ENCODE peak calls at places on chromosomes 12 and 14, in seven cellular contexts. One of them, this sample, is unnamed.

GRCh38 chr12:52976574-52977071 is 27.7 kb downstream of the KRT18 start:
- DNase-seq in lower lobe of right lung: no peak
- DNase-seq in epithelial cell of esophagus: no peak
- DNase-seq in osteocyte: no peak
- DNase-seq in kidney epithelial cell: no peak
- DNase-seq in cardiac fibroblast: no peak
- DNase-seq in fibroblast of the aortic adventitia: peak; percentile 78
- DNase-seq in this sample: peak; percentile 72

GRCh38 chr12:71967176-71967575 is 28.5 kb downstream of the TPH2 start:
- DNase-seq in lower lobe of right lung: no peak
- DNase-seq in epithelial cell of esophagus: peak; percentile 5
- DNase-seq in osteocyte: no peak
- DNase-seq in kidney epithelial cell: no peak
- DNase-seq in cardiac fibroblast: no peak
- DNase-seq in fibroblast of the aortic adventitia: no peak
- DNase-seq in this sample: no peak

GRCh38 chr14:38605193-38606114 is 349.6 kb upstream of the CLEC14A start:
- DNase-seq in lower lobe of right lung: no peak
- DNase-seq in epithelial cell of esophagus: no peak
- DNase-seq in osteocyte: no peak
- DNase-seq in kidney epithelial cell: no peak
- DNase-seq in cardiac fibroblast: peak; percentile 11
- DNase-seq in fibroblast of the aortic adventitia: no peak
- DNase-seq in this sample: no peak

GRCh38 chr12:116389990-116390655 is 112.6 kb upstream of the MED13L start:
- DNase-seq in lower lobe of right lung: no peak
- DNase-seq in epithelial cell of esophagus: peak; percentile 99
- DNase-seq in osteocyte: no peak
- DNase-seq in kidney epithelial cell: peak; percentile 87
- DNase-seq in cardiac fibroblast: peak; percentile 98
- DNase-seq in fibroblast of the aortic adventitia: peak; percentile 98
- DNase-seq in this sample: peak; percentile 84

GRCh38 chr14:96136361-96136760 is 68.3 kb upstream of the BDKRB2 start:
- DNase-seq in lower lobe of right lung: no peak
- DNase-seq in epithelial cell of esophagus: peak; percentile 23
- DNase-seq in osteocyte: peak; percentile 56
- DNase-seq in kidney epithelial cell: no peak
- DNase-seq in cardiac fibroblast: peak; percentile 45
- DNase-seq in fibroblast of the aortic adventitia: peak; percentile 77
- DNase-seq in this sample: no peak

GRCh38 chr14:85596562-85596961 is 66.6 kb downstream of the FLRT2 start:
- DNase-seq in lower lobe of right lung: no peak
- DNase-seq in epithelial cell of esophagus: no peak
- DNase-seq in osteocyte: no peak
- DNase-seq in kidney epithelial cell: no peak
- DNase-seq in cardiac fibroblast: no peak
- DNase-seq in fibroblast of the aortic adventitia: no peak
- DNase-seq in this sample: no peak

GRCh38 chr12:96258451-96258933 is 64.3 kb downstream of the ELK3 start:
- DNase-seq in lower lobe of right lung: no peak
- DNase-seq in epithelial cell of esophagus: no peak
- DNase-seq in osteocyte: no peak
- DNase-seq in kidney epithelial cell: no peak
- DNase-seq in cardiac fibroblast: peak; percentile 89
- DNase-seq in fibroblast of the aortic adventitia: peak; percentile 91
- DNase-seq in this sample: no peak

GRCh38 chr12:123532808-123533649 is 490 bp downstream of the RILPL1 start:
- DNase-seq in lower lobe of right lung: peak; percentile 70
- DNase-seq in epithelial cell of esophagus: peak; percentile 23
- DNase-seq in osteocyte: peak; percentile 85
- DNase-seq in kidney epithelial cell: no peak
- DNase-seq in cardiac fibroblast: peak; percentile 45
- DNase-seq in fibroblast of the aortic adventitia: peak; percentile 34
- DNase-seq in this sample: no peak

GRCh38 chr12:88142610-88142991 is 494 bp downstream of the TMTC3 start:
- DNase-seq in lower lobe of right lung: peak; percentile 57
- DNase-seq in epithelial cell of esophagus: peak; percentile 46
- DNase-seq in osteocyte: no peak
- DNase-seq in kidney epithelial cell: no peak
- DNase-seq in cardiac fibroblast: no peak
- DNase-seq in fibroblast of the aortic adventitia: no peak
- DNase-seq in this sample: no peak

GRCh38 chr14:69612014-69612758 is 790 bp downstream of the SUSD6 start:
- DNase-seq in lower lobe of right lung: peak; percentile 54
- DNase-seq in epithelial cell of esophagus: peak; percentile 33
- DNase-seq in osteocyte: no peak
- DNase-seq in kidney epithelial cell: no peak
- DNase-seq in cardiac fibroblast: peak; percentile 28
- DNase-seq in fibroblast of the aortic adventitia: no peak
- DNase-seq in this sample: no peak

GRCh38 chr14:59657769-59658168 is 81.2 kb upstream of the CCDC175 start:
- DNase-seq in lower lobe of right lung: no peak
- DNase-seq in epithelial cell of esophagus: no peak
- DNase-seq in osteocyte: no peak
- DNase-seq in kidney epithelial cell: no peak
- DNase-seq in cardiac fibroblast: no peak
- DNase-seq in fibroblast of the aortic adventitia: no peak
- DNase-seq in this sample: no peak

GRCh38 chr14:59159169-59159568 is 29.3 kb upstream of the DAAM1 start:
- DNase-seq in lower lobe of right lung: no peak
- DNase-seq in epithelial cell of esophagus: no peak
- DNase-seq in osteocyte: no peak
- DNase-seq in kidney epithelial cell: no peak
- DNase-seq in cardiac fibroblast: no peak
- DNase-seq in fibroblast of the aortic adventitia: no peak
- DNase-seq in this sample: no peak

GRCh38 chr14:24913026-24913425 is 136.9 kb downstream of the STXBP6 start:
- DNase-seq in lower lobe of right lung: no peak
- DNase-seq in epithelial cell of esophagus: no peak
- DNase-seq in osteocyte: no peak
- DNase-seq in kidney epithelial cell: no peak
- DNase-seq in cardiac fibroblast: no peak
- DNase-seq in fibroblast of the aortic adventitia: no peak
- DNase-seq in this sample: no peak

GRCh38 chr14:61730756-61731373 is 31.4 kb upstream of the SNAPC1 start:
- DNase-seq in lower lobe of right lung: no peak
- DNase-seq in epithelial cell of esophagus: no peak
- DNase-seq in osteocyte: no peak
- DNase-seq in kidney epithelial cell: no peak
- DNase-seq in cardiac fibroblast: no peak
- DNase-seq in fibroblast of the aortic adventitia: peak; percentile 52
- DNase-seq in this sample: no peak

GRCh38 chr12:104935892-104936291 is 22.2 kb downstream of the SLC41A2 start:
- DNase-seq in lower lobe of right lung: no peak
- DNase-seq in epithelial cell of esophagus: no peak
- DNase-seq in osteocyte: no peak
- DNase-seq in kidney epithelial cell: no peak
- DNase-seq in cardiac fibroblast: no peak
- DNase-seq in fibroblast of the aortic adventitia: no peak
- DNase-seq in this sample: no peak

GRCh38 chr12:76546889-76547288 is 12.7 kb downstream of the OSBPL8 start:
- DNase-seq in lower lobe of right lung: no peak
- DNase-seq in epithelial cell of esophagus: no peak
- DNase-seq in osteocyte: no peak
- DNase-seq in kidney epithelial cell: no peak
- DNase-seq in cardiac fibroblast: no peak
- DNase-seq in fibroblast of the aortic adventitia: no peak
- DNase-seq in this sample: no peak

GRCh38 chr12:112900298-112901145 is 6.2 kb upstream of the OAS1 start:
- DNase-seq in lower lobe of right lung: no peak
- DNase-seq in epithelial cell of esophagus: peak; percentile 62
- DNase-seq in osteocyte: no peak
- DNase-seq in kidney epithelial cell: no peak
- DNase-seq in cardiac fibroblast: peak; percentile 56
- DNase-seq in fibroblast of the aortic adventitia: peak; percentile 49
- DNase-seq in this sample: no peak

GRCh38 chr12:10718279-10718821 is 4.8 kb downstream of the YBX3 start:
- DNase-seq in lower lobe of right lung: no peak
- DNase-seq in epithelial cell of esophagus: peak; percentile 76
- DNase-seq in osteocyte: no peak
- DNase-seq in kidney epithelial cell: no peak
- DNase-seq in cardiac fibroblast: peak; percentile 81
- DNase-seq in fibroblast of the aortic adventitia: peak; percentile 68
- DNase-seq in this sample: no peak

GRCh38 chr14:93163570-93163969 is 21.1 kb downstream of the MOAP1 start:
- DNase-seq in lower lobe of right lung: no peak
- DNase-seq in epithelial cell of esophagus: no peak
- DNase-seq in osteocyte: no peak
- DNase-seq in kidney epithelial cell: no peak
- DNase-seq in cardiac fibroblast: no peak
- DNase-seq in fibroblast of the aortic adventitia: no peak
- DNase-seq in this sample: no peak

GRCh38 chr14:76720382-76720813 is 40.9 kb upstream of the VASH1 start:
- DNase-seq in lower lobe of right lung: peak; percentile 66
- DNase-seq in epithelial cell of esophagus: no peak
- DNase-seq in osteocyte: peak; percentile 83
- DNase-seq in kidney epithelial cell: no peak
- DNase-seq in cardiac fibroblast: peak; percentile 44
- DNase-seq in fibroblast of the aortic adventitia: peak; percentile 36
- DNase-seq in this sample: no peak

GRCh38 chr14:71163842-71164500 is 256.7 kb downstream of the PCNX1 start:
- DNase-seq in lower lobe of right lung: no peak
- DNase-seq in epithelial cell of esophagus: no peak
- DNase-seq in osteocyte: no peak
- DNase-seq in kidney epithelial cell: no peak
- DNase-seq in cardiac fibroblast: no peak
- DNase-seq in fibroblast of the aortic adventitia: no peak
- DNase-seq in this sample: no peak

GRCh38 chr12:31650927-31651326 is 8.6 kb upstream of the ETFBKMT start:
- DNase-seq in lower lobe of right lung: no peak
- DNase-seq in epithelial cell of esophagus: peak; percentile 9
- DNase-seq in osteocyte: no peak
- DNase-seq in kidney epithelial cell: peak; percentile 49
- DNase-seq in cardiac fibroblast: no peak
- DNase-seq in fibroblast of the aortic adventitia: peak; percentile 12
- DNase-seq in this sample: no peak

GRCh38 chr12:46516933-46517578 is 144.5 kb upstream of the SLC38A2 start:
- DNase-seq in lower lobe of right lung: no peak
- DNase-seq in epithelial cell of esophagus: peak; percentile 17
- DNase-seq in osteocyte: no peak
- DNase-seq in kidney epithelial cell: no peak
- DNase-seq in cardiac fibroblast: no peak
- DNase-seq in fibroblast of the aortic adventitia: no peak
- DNase-seq in this sample: no peak

GRCh38 chr12:94151577-94151976 is 3.2 kb downstream of the PLXNC1 start:
- DNase-seq in lower lobe of right lung: no peak
- DNase-seq in epithelial cell of esophagus: no peak
- DNase-seq in osteocyte: no peak
- DNase-seq in kidney epithelial cell: no peak
- DNase-seq in cardiac fibroblast: no peak
- DNase-seq in fibroblast of the aortic adventitia: no peak
- DNase-seq in this sample: no peak

GRCh38 chr12:94149781-94150482 is 1.6 kb downstream of the PLXNC1 start:
- DNase-seq in lower lobe of right lung: peak; percentile 66
- DNase-seq in epithelial cell of esophagus: peak; percentile 6
- DNase-seq in osteocyte: no peak
- DNase-seq in kidney epithelial cell: no peak
- DNase-seq in cardiac fibroblast: peak; percentile 22
- DNase-seq in fibroblast of the aortic adventitia: no peak
- DNase-seq in this sample: no peak

GRCh38 chr12:94152292-94153083 is 4.1 kb downstream of the PLXNC1 start:
- DNase-seq in lower lobe of right lung: no peak
- DNase-seq in epithelial cell of esophagus: no peak
- DNase-seq in osteocyte: no peak
- DNase-seq in kidney epithelial cell: no peak
- DNase-seq in cardiac fibroblast: no peak
- DNase-seq in fibroblast of the aortic adventitia: no peak
- DNase-seq in this sample: no peak

GRCh38 chr12:94148841-94149780 is 734 bp downstream of the PLXNC1 start:
- DNase-seq in lower lobe of right lung: peak; percentile 71
- DNase-seq in epithelial cell of esophagus: peak; percentile 7
- DNase-seq in osteocyte: no peak
- DNase-seq in kidney epithelial cell: no peak
- DNase-seq in cardiac fibroblast: peak; percentile 36
- DNase-seq in fibroblast of the aortic adventitia: no peak
- DNase-seq in this sample: no peak

GRCh38 chr12:94150483-94151225 is 2.3 kb downstream of the PLXNC1 start:
- DNase-seq in lower lobe of right lung: no peak
- DNase-seq in epithelial cell of esophagus: no peak
- DNase-seq in osteocyte: no peak
- DNase-seq in kidney epithelial cell: no peak
- DNase-seq in cardiac fibroblast: no peak
- DNase-seq in fibroblast of the aortic adventitia: no peak
- DNase-seq in this sample: no peak
- TF ChIP-seq CTCF in lower lobe of right lung: no peak
- TF ChIP-seq CTCF in epithelial cell of esophagus: no peak
- TF ChIP-seq CTCF in osteocyte: no peak
- TF ChIP-seq CTCF in kidney epithelial cell: no peak
- TF ChIP-seq CTCF in cardiac fibroblast: no peak
- TF ChIP-seq CTCF in fibroblast of the aortic adventitia: no peak
- TF ChIP-seq CTCF in this sample: no peak

DNA sequence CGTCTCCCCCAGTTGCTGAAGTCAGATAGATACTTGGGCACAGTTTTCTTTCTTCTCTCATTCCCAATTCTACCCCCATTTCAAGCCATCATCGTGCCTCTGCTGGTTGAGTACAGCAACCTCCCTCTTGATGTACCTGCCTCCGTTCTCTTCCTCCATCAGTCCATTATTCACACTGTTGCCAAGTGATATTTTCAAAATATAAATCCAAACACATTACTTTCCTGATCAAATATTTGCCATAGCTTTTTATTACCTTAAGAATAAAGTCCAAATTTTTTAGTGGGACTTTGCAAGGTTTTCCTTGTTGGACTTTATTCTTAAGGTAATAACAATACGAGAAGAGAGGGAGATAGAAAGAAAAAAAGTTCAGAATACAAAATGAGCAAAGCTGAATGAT is 18.6 kb upstream of the SSPN start:
- DNase-seq in lower lobe of right lung: no peak
- DNase-seq in epithelial cell of esophagus: no peak
- DNase-seq in osteocyte: no peak
- DNase-seq in kidney epithelial cell: no peak
- DNase-seq in cardiac fibroblast: no peak
- DNase-seq in fibroblast of the aortic adventitia: no peak
- DNase-seq in this sample: no peak
- TF ChIP-seq CTCF in lower lobe of right lung: no peak
- TF ChIP-seq CTCF in epithelial cell of esophagus: no peak
- TF ChIP-seq CTCF in osteocyte: no peak
- TF ChIP-seq CTCF in kidney epithelial cell: no peak
- TF ChIP-seq CTCF in cardiac fibroblast: no peak
- TF ChIP-seq CTCF in fibroblast of the aortic adventitia: no peak
- TF ChIP-seq CTCF in this sample: no peak

DNA sequence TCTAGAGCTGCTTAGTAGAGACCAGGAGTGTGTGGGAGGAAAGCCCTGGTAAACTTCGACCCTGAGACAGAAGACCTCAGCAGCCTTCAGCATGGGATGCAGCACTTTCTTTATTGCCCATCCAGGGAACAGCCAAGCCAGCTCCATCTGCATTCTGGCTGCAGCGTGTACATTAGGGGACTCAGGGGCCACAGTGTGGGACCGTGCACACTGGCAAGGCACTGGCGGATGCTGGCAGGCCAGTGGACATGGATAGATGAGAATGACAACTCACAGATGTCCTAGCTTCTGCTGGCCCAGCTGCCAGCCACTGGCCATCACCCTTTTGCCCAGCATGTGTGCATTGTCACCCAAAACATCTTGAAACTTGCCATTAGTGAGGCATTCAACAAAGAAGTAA is 12.5 kb downstream of the PLD4 start:
- DNase-seq in lower lobe of right lung: no peak
- DNase-seq in epithelial cell of esophagus: no peak
- DNase-seq in osteocyte: no peak
- DNase-seq in kidney epithelial cell: no peak
- DNase-seq in cardiac fibroblast: no peak
- DNase-seq in fibroblast of the aortic adventitia: no peak
- DNase-seq in this sample: no peak
- TF ChIP-seq CTCF in lower lobe of right lung: no peak
- TF ChIP-seq CTCF in epithelial cell of esophagus: no peak
- TF ChIP-seq CTCF in osteocyte: no peak
- TF ChIP-seq CTCF in kidney epithelial cell: no peak
- TF ChIP-seq CTCF in cardiac fibroblast: no peak
- TF ChIP-seq CTCF in fibroblast of the aortic adventitia: no peak
- TF ChIP-seq CTCF in this sample: no peak

GRCh38 chr12:51823875-51824565 is 24.5 kb downstream of the FIGNL2 start:
- DNase-seq in lower lobe of right lung: no peak
- DNase-seq in epithelial cell of esophagus: peak; percentile 76
- DNase-seq in osteocyte: no peak
- DNase-seq in kidney epithelial cell: no peak
- DNase-seq in cardiac fibroblast: peak; percentile 81
- DNase-seq in fibroblast of the aortic adventitia: peak; percentile 78
- DNase-seq in this sample: no peak
- TF ChIP-seq CTCF in lower lobe of right lung: peak; percentile 50
- TF ChIP-seq CTCF in epithelial cell of esophagus: peak; percentile 78
- TF ChIP-seq CTCF in osteocyte: peak; percentile 74
- TF ChIP-seq CTCF in kidney epithelial cell: peak; percentile 53
- TF ChIP-seq CTCF in cardiac fibroblast: peak; percentile 72
- TF ChIP-seq CTCF in fibroblast of the aortic adventitia: peak; percentile 66
- TF ChIP-seq CTCF in this sample: peak; percentile 64